ENCODE peak calls at places on chromosome 7, in four cellular contexts. One of them, this sample, is unnamed.

GRCh38 chr7:22043367-22043766 is 97.7 kb upstream of the CDCA7L start:
- DNase-seq in cardiac fibroblast: peak; percentile 5
- DNase-seq in Caki2: no peak
- DNase-seq in NCI-H2171: no peak
- DNase-seq in this sample: no peak

GRCh38 chr7:142089035-142089434 is 22.5 kb upstream of the MGAM2 start:
- DNase-seq in Caki2: no peak
- DNase-seq in NCI-H2171: no peak
- DNase-seq in cardiac fibroblast: no peak
- DNase-seq in this sample: no peak

GRCh38 chr7:79452495-79453265 is 787 bp downstream of the MAGI2 start:
- DNase-seq in cardiac fibroblast: peak; percentile 42
- DNase-seq in NCI-H2171: no peak
- DNase-seq in Caki2: peak; percentile 13
- DNase-seq in this sample: no peak

GRCh38 chr7:23471090-23471859 is 984 bp upstream of the IGF2BP3 start:
- DNase-seq in Caki2: no peak
- DNase-seq in NCI-H2171: peak; percentile 30
- DNase-seq in cardiac fibroblast: peak; percentile 58
- DNase-seq in this sample: no peak

GRCh38 chr7:121442845-121443244 is 46.7 kb upstream of the FAM3C start:
- DNase-seq in cardiac fibroblast: no peak
- DNase-seq in Caki2: peak; percentile 12
- DNase-seq in NCI-H2171: no peak
- DNase-seq in this sample: no peak

GRCh38 chr7:30656611-30657010 is 25.6 kb downstream of the CRHR2 start:
- DNase-seq in cardiac fibroblast: no peak
- DNase-seq in NCI-H2171: peak; percentile 32
- DNase-seq in Caki2: no peak
- DNase-seq in this sample: no peak

GRCh38 chr7:124765401-124766352 is at the start of gene GPR37:
- DNase-seq in NCI-H2171: peak; percentile 82
- DNase-seq in cardiac fibroblast: peak; percentile 21
- DNase-seq in Caki2: no peak
- DNase-seq in this sample: peak; percentile 39

GRCh38 chr7:66202380-66202779 is 2.8 kb upstream of the TPST1 start:
- DNase-seq in NCI-H2171: no peak
- DNase-seq in cardiac fibroblast: no peak
- DNase-seq in Caki2: no peak
- DNase-seq in this sample: no peak

GRCh38 chr7:55105952-55106351 is 87.1 kb downstream of the EGFR start:
- DNase-seq in NCI-H2171: no peak
- DNase-seq in cardiac fibroblast: no peak
- DNase-seq in Caki2: no peak
- DNase-seq in this sample: no peak

GRCh38 chr7:69880848-69881247 is 282.6 kb downstream of the AUTS2 start:
- DNase-seq in Caki2: no peak
- DNase-seq in NCI-H2171: no peak
- DNase-seq in cardiac fibroblast: no peak
- DNase-seq in this sample: no peak

GRCh38 chr7:90568213-90568612 is 27.9 kb upstream of the CDK14 start:
- DNase-seq in NCI-H2171: no peak
- DNase-seq in cardiac fibroblast: no peak
- DNase-seq in Caki2: no peak
- DNase-seq in this sample: no peak

GRCh38 chr7:12805518-12805928 is 118.1 kb downstream of the ARL4A start:
- DNase-seq in Caki2: no peak
- DNase-seq in cardiac fibroblast: no peak
- DNase-seq in NCI-H2171: no peak
- DNase-seq in this sample: no peak

GRCh38 chr7:36615877-36616276 is 108.4 kb downstream of the AOAH start:
- DNase-seq in NCI-H2171: no peak
- DNase-seq in cardiac fibroblast: no peak
- DNase-seq in Caki2: no peak
- DNase-seq in this sample: no peak

This sample was measured in GM04503.